ENCODE peak calls at places on chromosomes 12 and 14, in eight cellular contexts. One of them, this sample, is unnamed.

GRCh38 chr12:107684990-107685359 is 624 bp upstream of the PWP1 start:
- DNase-seq in activated CD4-positive, alpha-beta memory T cell treated with anti-CD3 and anti-CD28 coated beads, Interleukin-2, amount 10 ng/mL, durations not matched to agents 7 days and 5 days: peak; percentile 20
- DNase-seq in left ventricle myocardium inferior: no peak
- DNase-seq in astrocyte of the spinal cord: peak; percentile 42
- DNase-seq in EL: peak; percentile 12
- DNase-seq in C1 segment of cervical spinal cord: no peak
- DNase-seq in GM03348: no peak
- DNase-seq in EH: peak; percentile 33
- DNase-seq in this sample: peak; percentile 24

GRCh38 chr12:124626841-124627502 is 59.6 kb upstream of the NCOR2 start:
- DNase-seq in EL: no peak
- DNase-seq in C1 segment of cervical spinal cord: peak; percentile 11
- DNase-seq in activated CD4-positive, alpha-beta memory T cell treated with anti-CD3 and anti-CD28 coated beads, Interleukin-2, amount 10 ng/mL, durations not matched to agents 7 days and 5 days: no peak
- DNase-seq in GM03348: peak; percentile 62
- DNase-seq in left ventricle myocardium inferior: peak; percentile 88
- DNase-seq in astrocyte of the spinal cord: peak; percentile 87
- DNase-seq in EH: peak; percentile 35
- DNase-seq in this sample: no peak

GRCh38 chr14:74663884-74664283 is 49.0 kb downstream of the AREL1 start:
- DNase-seq in C1 segment of cervical spinal cord: peak; percentile 14
- DNase-seq in EL: no peak
- DNase-seq in activated CD4-positive, alpha-beta memory T cell treated with anti-CD3 and anti-CD28 coated beads, Interleukin-2, amount 10 ng/mL, durations not matched to agents 7 days and 5 days: no peak
- DNase-seq in astrocyte of the spinal cord: no peak
- DNase-seq in left ventricle myocardium inferior: peak; percentile 57
- DNase-seq in GM03348: no peak
- DNase-seq in EH: no peak
- DNase-seq in this sample: no peak

GRCh38 chr14:32826404-32827082 is 112.1 kb upstream of the NPAS3 start:
- DNase-seq in EL: no peak
- DNase-seq in EH: peak; percentile 29
- DNase-seq in C1 segment of cervical spinal cord: peak; percentile 16
- DNase-seq in astrocyte of the spinal cord: peak; percentile 32
- DNase-seq in left ventricle myocardium inferior: no peak
- DNase-seq in GM03348: peak; percentile 7
- DNase-seq in activated CD4-positive, alpha-beta memory T cell treated with anti-CD3 and anti-CD28 coated beads, Interleukin-2, amount 10 ng/mL, durations not matched to agents 7 days and 5 days: no peak
- DNase-seq in this sample: peak; percentile 19

GRCh38 chr14:94385553-94386057 is 2.8 kb downstream of the SERPINA1 start:
- DNase-seq in astrocyte of the spinal cord: no peak
- DNase-seq in C1 segment of cervical spinal cord: no peak
- DNase-seq in EL: no peak
- DNase-seq in activated CD4-positive, alpha-beta memory T cell treated with anti-CD3 and anti-CD28 coated beads, Interleukin-2, amount 10 ng/mL, durations not matched to agents 7 days and 5 days: no peak
- DNase-seq in left ventricle myocardium inferior: no peak
- DNase-seq in EH: no peak
- DNase-seq in GM03348: no peak
- DNase-seq in this sample: no peak

GRCh38 chr12:93855265-93855664 is 178.1 kb downstream of the CRADD start:
- DNase-seq in GM03348: no peak
- DNase-seq in left ventricle myocardium inferior: no peak
- DNase-seq in activated CD4-positive, alpha-beta memory T cell treated with anti-CD3 and anti-CD28 coated beads, Interleukin-2, amount 10 ng/mL, durations not matched to agents 7 days and 5 days: no peak
- DNase-seq in C1 segment of cervical spinal cord: no peak
- DNase-seq in EL: no peak
- DNase-seq in astrocyte of the spinal cord: no peak
- DNase-seq in EH: no peak
- DNase-seq in this sample: no peak

GRCh38 chr12:80186727-80187217 is 87.4 kb downstream of the OTOGL start:
- DNase-seq in EH: peak; percentile 93
- DNase-seq in EL: peak; percentile 90
- DNase-seq in activated CD4-positive, alpha-beta memory T cell treated with anti-CD3 and anti-CD28 coated beads, Interleukin-2, amount 10 ng/mL, durations not matched to agents 7 days and 5 days: peak; percentile 28
- DNase-seq in GM03348: peak; percentile 83
- DNase-seq in C1 segment of cervical spinal cord: peak; percentile 4
- DNase-seq in left ventricle myocardium inferior: no peak
- DNase-seq in astrocyte of the spinal cord: peak; percentile 96
- DNase-seq in this sample: peak; percentile 94

GRCh38 chr14:104240426-104241157 is 102.2 kb downstream of the KIF26A start:
- DNase-seq in EL: no peak
- DNase-seq in EH: no peak
- DNase-seq in C1 segment of cervical spinal cord: no peak
- DNase-seq in astrocyte of the spinal cord: no peak
- DNase-seq in GM03348: no peak
- DNase-seq in left ventricle myocardium inferior: no peak
- DNase-seq in activated CD4-positive, alpha-beta memory T cell treated with anti-CD3 and anti-CD28 coated beads, Interleukin-2, amount 10 ng/mL, durations not matched to agents 7 days and 5 days: no peak
- DNase-seq in this sample: no peak

GRCh38 chr12:109832534-109833306 is 478 bp downstream of the TRPV4 start:
- DNase-seq in left ventricle myocardium inferior: no peak
- DNase-seq in GM03348: no peak
- DNase-seq in EL: no peak
- DNase-seq in EH: peak; percentile 11
- DNase-seq in C1 segment of cervical spinal cord: no peak
- DNase-seq in activated CD4-positive, alpha-beta memory T cell treated with anti-CD3 and anti-CD28 coated beads, Interleukin-2, amount 10 ng/mL, durations not matched to agents 7 days and 5 days: no peak
- DNase-seq in astrocyte of the spinal cord: no peak
- DNase-seq in this sample: no peak

GRCh38 chr14:74942608-74943007 is 12.8 kb downstream of the PGF start:
- DNase-seq in astrocyte of the spinal cord: no peak
- DNase-seq in left ventricle myocardium inferior: no peak
- DNase-seq in EL: no peak
- DNase-seq in GM03348: no peak
- DNase-seq in activated CD4-positive, alpha-beta memory T cell treated with anti-CD3 and anti-CD28 coated beads, Interleukin-2, amount 10 ng/mL, durations not matched to agents 7 days and 5 days: no peak
- DNase-seq in EH: no peak
- DNase-seq in C1 segment of cervical spinal cord: no peak
- DNase-seq in this sample: no peak

GRCh38 chr14:103735439-103735814 is 19.8 kb downstream of the ZFYVE21 start:
- DNase-seq in GM03348: no peak
- DNase-seq in left ventricle myocardium inferior: no peak
- DNase-seq in EH: no peak
- DNase-seq in C1 segment of cervical spinal cord: no peak
- DNase-seq in EL: no peak
- DNase-seq in astrocyte of the spinal cord: no peak
- DNase-seq in activated CD4-positive, alpha-beta memory T cell treated with anti-CD3 and anti-CD28 coated beads, Interleukin-2, amount 10 ng/mL, durations not matched to agents 7 days and 5 days: no peak
- DNase-seq in this sample: no peak

GRCh38 chr12:75868501-75868900 is 163.1 kb downstream of the PHLDA1 start:
- DNase-seq in C1 segment of cervical spinal cord: no peak
- DNase-seq in EL: no peak
- DNase-seq in astrocyte of the spinal cord: peak; percentile 46
- DNase-seq in EH: no peak
- DNase-seq in left ventricle myocardium inferior: peak; percentile 26
- DNase-seq in activated CD4-positive, alpha-beta memory T cell treated with anti-CD3 and anti-CD28 coated beads, Interleukin-2, amount 10 ng/mL, durations not matched to agents 7 days and 5 days: no peak
- DNase-seq in GM03348: no peak
- DNase-seq in this sample: no peak

GRCh38 chr14:77782202-77782601 is 17.7 kb upstream of the ADCK1 start:
- DNase-seq in EH: no peak
- DNase-seq in astrocyte of the spinal cord: no peak
- DNase-seq in EL: no peak
- DNase-seq in GM03348: no peak
- DNase-seq in activated CD4-positive, alpha-beta memory T cell treated with anti-CD3 and anti-CD28 coated beads, Interleukin-2, amount 10 ng/mL, durations not matched to agents 7 days and 5 days: no peak
- DNase-seq in left ventricle myocardium inferior: no peak
- DNase-seq in C1 segment of cervical spinal cord: no peak
- DNase-seq in this sample: no peak

GRCh38 chr14:36915089-36915488 is 253.4 kb downstream of the PAX9 start:
- DNase-seq in activated CD4-positive, alpha-beta memory T cell treated with anti-CD3 and anti-CD28 coated beads, Interleukin-2, amount 10 ng/mL, durations not matched to agents 7 days and 5 days: no peak
- DNase-seq in GM03348: no peak
- DNase-seq in EL: no peak
- DNase-seq in EH: no peak
- DNase-seq in astrocyte of the spinal cord: no peak
- DNase-seq in left ventricle myocardium inferior: no peak
- DNase-seq in C1 segment of cervical spinal cord: no peak
- DNase-seq in this sample: no peak

GRCh38 chr14:22226381-22226780 is 362.6 kb downstream of the DAD1 start:
- DNase-seq in GM03348: no peak
- DNase-seq in astrocyte of the spinal cord: no peak
- DNase-seq in activated CD4-positive, alpha-beta memory T cell treated with anti-CD3 and anti-CD28 coated beads, Interleukin-2, amount 10 ng/mL, durations not matched to agents 7 days and 5 days: peak; percentile 15
- DNase-seq in EL: peak; percentile 6
- DNase-seq in EH: peak; percentile 13
- DNase-seq in C1 segment of cervical spinal cord: no peak
- DNase-seq in left ventricle myocardium inferior: no peak
- DNase-seq in this sample: no peak

GRCh38 chr12:68334136-68334535 is 2.0 kb upstream of the MDM1 start:
- DNase-seq in C1 segment of cervical spinal cord: no peak
- DNase-seq in astrocyte of the spinal cord: no peak
- DNase-seq in EH: no peak
- DNase-seq in left ventricle myocardium inferior: no peak
- DNase-seq in EL: no peak
- DNase-seq in activated CD4-positive, alpha-beta memory T cell treated with anti-CD3 and anti-CD28 coated beads, Interleukin-2, amount 10 ng/mL, durations not matched to agents 7 days and 5 days: peak; percentile 42
- DNase-seq in GM03348: no peak
- DNase-seq in this sample: peak; percentile 18

GRCh38 chr12:53061404-53062010 is 11.6 kb downstream of the TNS2 start:
- DNase-seq in astrocyte of the spinal cord: no peak
- DNase-seq in GM03348: no peak
- DNase-seq in left ventricle myocardium inferior: no peak
- DNase-seq in activated CD4-positive, alpha-beta memory T cell treated with anti-CD3 and anti-CD28 coated beads, Interleukin-2, amount 10 ng/mL, durations not matched to agents 7 days and 5 days: no peak
- DNase-seq in C1 segment of cervical spinal cord: peak; percentile 40
- DNase-seq in EH: no peak
- DNase-seq in EL: no peak
- DNase-seq in this sample: no peak

This sample was measured in H4.